ENCODE peak calls at places on chromosomes 7 and 10, in four cellular contexts. One of them, this sample, is unnamed.
A peak's percentile ranks its signal among the peaks of the same experiment; 100 is the strongest.

GRCh38 chr10:28201666-28202400 is 101.0 kb downstream of the MPP7 start:
- DNase-seq in GM12865: no peak
- DNase-seq in mammary epithelial cell: no peak
- DNase-seq in astrocyte of the cerebellum: no peak
- DNase-seq in this sample: no peak

GRCh38 chr7:657565-658119 is 68.9 kb upstream of the DNAAF5 start:
- DNase-seq in GM12865: no peak
- DNase-seq in mammary epithelial cell: no peak
- DNase-seq in astrocyte of the cerebellum: no peak
- DNase-seq in this sample: no peak

GRCh38 chr7:151386301-151387160 is 23.3 kb downstream of the WDR86 start:
- DNase-seq in GM12865: no peak
- DNase-seq in mammary epithelial cell: no peak
- DNase-seq in astrocyte of the cerebellum: no peak
- DNase-seq in this sample: peak; percentile 38

GRCh38 chr10:12405342-12406320 is 56.3 kb downstream of the CAMK1D start:
- DNase-seq in GM12865: no peak
- DNase-seq in mammary epithelial cell: no peak
- DNase-seq in astrocyte of the cerebellum: no peak
- DNase-seq in this sample: no peak

GRCh38 chr7:29613100-29613499 is 49.5 kb downstream of the PRR15 start:
- DNase-seq in GM12865: no peak
- DNase-seq in mammary epithelial cell: no peak
- DNase-seq in astrocyte of the cerebellum: no peak
- DNase-seq in this sample: no peak

GRCh38 chr7:157476201-157476600 is 139.4 kb downstream of the DNAJB6 start:
- DNase-seq in GM12865: no peak
- DNase-seq in mammary epithelial cell: no peak
- DNase-seq in astrocyte of the cerebellum: no peak
- DNase-seq in this sample: no peak

GRCh38 chr10:1185911-1186692 is 129.9 kb downstream of the WDR37 start:
- DNase-seq in GM12865: no peak
- DNase-seq in mammary epithelial cell: no peak
- DNase-seq in astrocyte of the cerebellum: no peak
- DNase-seq in this sample: no peak

GRCh38 chr7:114575098-114575497 is 160.5 kb downstream of the FOXP2 start:
- DNase-seq in GM12865: no peak
- DNase-seq in mammary epithelial cell: no peak
- DNase-seq in astrocyte of the cerebellum: no peak
- DNase-seq in this sample: no peak

GRCh38 chr7:106878748-106879439 is 13.8 kb downstream of the PIK3CG start:
- DNase-seq in GM12865: no peak
- DNase-seq in mammary epithelial cell: no peak
- DNase-seq in astrocyte of the cerebellum: no peak
- DNase-seq in this sample: no peak

GRCh38 chr10:77554996-77555397 is 82.6 kb downstream of the KCNMA1 start:
- DNase-seq in GM12865: no peak
- DNase-seq in mammary epithelial cell: no peak
- DNase-seq in astrocyte of the cerebellum: no peak
- DNase-seq in this sample: no peak

GRCh38 chr10:79125092-79125491 is 56.3 kb downstream of the ZMIZ1 start:
- DNase-seq in GM12865: no peak
- DNase-seq in mammary epithelial cell: no peak
- DNase-seq in astrocyte of the cerebellum: no peak
- DNase-seq in this sample: no peak

GRCh38 chr10:84063440-84063839 is 75.9 kb upstream of the GHITM start:
- DNase-seq in GM12865: no peak
- DNase-seq in mammary epithelial cell: no peak
- DNase-seq in astrocyte of the cerebellum: no peak
- DNase-seq in this sample: no peak

GRCh38 chr10:84054743-84055142 is 84.6 kb upstream of the GHITM start:
- DNase-seq in GM12865: no peak
- DNase-seq in mammary epithelial cell: no peak
- DNase-seq in astrocyte of the cerebellum: no peak
- DNase-seq in this sample: no peak

GRCh38 chr10:84059526-84059925 is 79.8 kb upstream of the GHITM start:
- DNase-seq in GM12865: no peak
- DNase-seq in mammary epithelial cell: no peak
- DNase-seq in astrocyte of the cerebellum: no peak
- DNase-seq in this sample: peak; percentile 13
- TF ChIP-seq CTCF in GM12865: peak; percentile 7
- TF ChIP-seq CTCF in mammary epithelial cell: no peak
- TF ChIP-seq CTCF in astrocyte of the cerebellum: no peak
- TF ChIP-seq CTCF in this sample: no peak

DNA sequence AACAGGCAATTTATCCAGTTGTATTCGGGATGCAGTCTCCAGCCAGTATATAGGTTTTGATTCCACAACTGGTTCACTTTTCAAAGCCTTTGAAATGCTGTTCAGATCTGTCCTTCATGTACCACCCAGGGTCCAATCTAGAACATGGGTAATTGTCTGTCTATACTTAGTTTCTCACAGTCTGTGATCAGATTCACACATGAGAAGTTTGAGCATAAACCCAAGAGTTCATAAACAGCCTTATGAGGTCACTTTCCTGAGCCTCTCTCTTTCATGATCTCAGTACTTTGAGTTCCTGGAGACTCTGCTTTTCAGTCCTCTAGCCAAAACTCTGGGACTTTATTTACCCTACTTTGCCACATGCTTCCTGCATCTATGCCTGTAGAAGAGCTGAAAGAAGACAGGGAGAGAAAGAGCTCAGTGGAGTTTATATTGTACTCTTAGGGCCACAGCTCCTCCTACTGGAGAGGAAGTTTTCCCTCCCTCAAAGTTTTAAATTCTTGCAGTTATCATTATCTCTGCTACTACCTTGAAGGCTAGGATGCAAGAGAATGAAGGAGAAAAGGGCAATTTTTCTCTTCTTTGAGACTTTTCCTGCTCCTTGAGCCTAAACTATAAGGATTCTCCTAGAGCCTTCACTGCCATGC is 172.0 kb downstream of the ZEB1 start:
- DNase-seq in GM12865: peak; percentile 66
- DNase-seq in mammary epithelial cell: peak; percentile 29
- DNase-seq in astrocyte of the cerebellum: peak; percentile 52
- DNase-seq in this sample: peak; percentile 57
- TF ChIP-seq CTCF in GM12865: peak; percentile 55
- TF ChIP-seq CTCF in mammary epithelial cell: peak; percentile 72
- TF ChIP-seq CTCF in astrocyte of the cerebellum: peak; percentile 65
- TF ChIP-seq CTCF in this sample: peak; percentile 58

DNA sequence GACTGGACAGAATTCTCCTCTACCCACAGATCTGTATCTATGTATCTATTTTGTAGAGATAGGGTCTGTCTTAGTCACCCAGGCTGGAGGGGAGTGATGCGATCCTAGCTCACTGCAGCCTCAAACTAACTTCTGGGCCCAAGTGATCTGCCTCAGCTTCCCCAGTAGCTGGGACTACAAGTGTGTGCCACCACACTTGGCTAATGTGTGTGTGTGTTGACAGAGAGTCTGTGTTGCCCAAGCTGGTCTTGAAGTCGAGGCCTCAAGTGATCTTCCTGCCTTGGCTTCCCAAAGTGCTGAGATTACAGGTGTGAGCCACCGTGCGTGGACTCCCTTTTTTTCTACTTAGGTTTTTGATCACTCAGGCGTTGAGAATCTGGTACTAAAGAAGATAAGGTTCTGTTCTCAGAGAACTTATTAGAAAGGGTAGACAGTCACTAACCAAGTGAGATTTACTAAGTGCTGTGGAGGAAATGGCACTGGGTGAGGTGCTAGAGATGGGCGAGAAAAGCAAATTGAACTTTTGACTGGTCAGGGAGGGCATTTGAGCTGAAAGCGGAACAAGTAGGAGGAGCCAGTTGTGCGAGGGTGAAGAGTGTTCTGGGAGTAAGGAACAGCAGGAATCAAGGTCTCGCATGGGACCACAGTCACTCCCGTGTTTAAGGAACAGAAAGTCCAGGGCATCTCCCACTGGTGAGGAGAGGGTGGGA is 18.0 kb downstream of the NDUFB2 start:
- DNase-seq in GM12865: no peak
- DNase-seq in mammary epithelial cell: no peak
- DNase-seq in astrocyte of the cerebellum: no peak
- DNase-seq in this sample: no peak
- TF ChIP-seq CTCF in GM12865: no peak
- TF ChIP-seq CTCF in mammary epithelial cell: no peak
- TF ChIP-seq CTCF in astrocyte of the cerebellum: no peak
- TF ChIP-seq CTCF in this sample: no peak

GRCh38 chr7:23100697-23101096 is 4.9 kb upstream of the KLHL7 start:
- DNase-seq in GM12865: no peak
- DNase-seq in mammary epithelial cell: no peak
- DNase-seq in astrocyte of the cerebellum: no peak
- DNase-seq in this sample: no peak
- TF ChIP-seq CTCF in GM12865: no peak
- TF ChIP-seq CTCF in mammary epithelial cell: no peak
- TF ChIP-seq CTCF in astrocyte of the cerebellum: no peak
- TF ChIP-seq CTCF in this sample: no peak

DNA sequence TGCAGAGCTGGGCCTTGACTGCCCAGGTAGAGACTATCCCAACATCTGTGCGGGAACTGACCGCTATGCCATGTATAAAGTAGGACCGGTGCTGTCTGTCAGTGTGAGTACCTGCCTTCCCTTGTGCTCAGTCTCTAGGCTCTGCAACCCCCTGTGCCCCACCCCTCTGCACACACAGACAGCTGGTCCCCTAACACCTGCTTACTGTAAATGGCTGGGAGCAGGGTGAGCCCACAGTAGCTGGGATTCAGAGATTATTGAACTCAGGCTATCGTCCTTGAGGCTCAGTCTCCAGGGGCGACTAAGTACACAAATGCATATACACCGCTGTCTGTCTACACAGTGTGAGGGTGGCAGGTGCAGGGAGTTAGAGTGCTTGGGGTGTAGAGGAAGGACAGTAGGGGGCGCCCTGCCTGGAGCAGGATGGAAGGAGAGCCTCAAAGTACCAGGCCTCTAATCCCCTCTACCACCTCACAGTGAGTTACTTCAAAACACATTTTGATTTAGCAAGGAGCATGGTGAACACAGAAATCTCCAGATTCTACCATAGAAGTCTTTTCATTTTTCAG is 12.9 kb downstream of the UPP1 start:
- DNase-seq in GM12865: no peak
- DNase-seq in mammary epithelial cell: no peak
- DNase-seq in astrocyte of the cerebellum: no peak
- DNase-seq in this sample: no peak
- TF ChIP-seq CTCF in GM12865: peak; percentile 27
- TF ChIP-seq CTCF in mammary epithelial cell: peak; percentile 49
- TF ChIP-seq CTCF in astrocyte of the cerebellum: peak; percentile 21
- TF ChIP-seq CTCF in this sample: peak; percentile 23

DNA sequence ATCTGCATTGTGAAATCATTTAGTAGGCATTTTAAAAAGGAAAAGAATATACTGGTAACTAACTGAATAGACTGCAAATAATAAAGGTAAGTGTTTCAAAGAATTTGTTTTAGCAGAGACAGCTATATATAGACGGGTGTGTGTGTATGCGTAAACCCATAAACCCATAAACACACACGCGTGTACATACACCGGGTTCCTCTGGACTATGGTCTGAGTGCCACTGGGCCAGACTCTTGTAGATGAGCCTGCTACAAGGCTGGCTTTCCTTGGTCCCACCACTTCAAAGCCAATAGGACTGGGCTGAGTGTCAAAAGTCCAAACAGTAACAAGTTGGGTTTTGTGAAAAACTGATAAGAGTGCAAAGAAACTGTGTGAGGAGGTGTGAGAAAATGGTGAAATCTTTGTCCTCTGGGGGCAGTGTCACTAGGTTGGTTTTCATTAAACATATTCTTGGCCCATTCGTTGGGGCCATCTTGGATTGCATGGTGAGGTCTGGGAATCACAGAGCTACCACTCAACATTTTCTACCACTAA is 39.8 kb downstream of the GNA12 start:
- DNase-seq in GM12865: no peak
- DNase-seq in mammary epithelial cell: no peak
- DNase-seq in astrocyte of the cerebellum: no peak
- DNase-seq in this sample: no peak
- TF ChIP-seq CTCF in GM12865: no peak
- TF ChIP-seq CTCF in mammary epithelial cell: no peak
- TF ChIP-seq CTCF in astrocyte of the cerebellum: no peak
- TF ChIP-seq CTCF in this sample: no peak

GRCh38 chr10:96711048-96711713 is 9.1 kb downstream of the PIK3AP1 start:
- DNase-seq in GM12865: no peak
- DNase-seq in mammary epithelial cell: no peak
- DNase-seq in astrocyte of the cerebellum: no peak
- DNase-seq in this sample: no peak
- TF ChIP-seq CTCF in GM12865: no peak
- TF ChIP-seq CTCF in mammary epithelial cell: no peak
- TF ChIP-seq CTCF in astrocyte of the cerebellum: no peak
- TF ChIP-seq CTCF in this sample: no peak

GRCh38 chr7:21428642-21428941 is 709 bp downstream of the SP4 start:
- DNase-seq in GM12865: no peak
- DNase-seq in mammary epithelial cell: no peak
- DNase-seq in astrocyte of the cerebellum: no peak
- DNase-seq in this sample: no peak

GRCh38 chr7:21426286-21426957 is 1.5 kb upstream of the SP4 start:
- DNase-seq in GM12865: peak; percentile 15
- DNase-seq in mammary epithelial cell: peak; percentile 23
- DNase-seq in astrocyte of the cerebellum: no peak
- DNase-seq in this sample: peak; percentile 53

GRCh38 chr7:21427861-21428641 is at the start of gene SP4:
- DNase-seq in GM12865: peak; percentile 96
- DNase-seq in mammary epithelial cell: peak; percentile 92
- DNase-seq in astrocyte of the cerebellum: peak; percentile 88
- DNase-seq in this sample: peak; percentile 94

GRCh38 chr7:21429021-21429420 is 1.1 kb downstream of the SP4 start:
- DNase-seq in GM12865: no peak
- DNase-seq in mammary epithelial cell: no peak
- DNase-seq in astrocyte of the cerebellum: no peak
- DNase-seq in this sample: no peak

GRCh38 chr7:21426958-21427860 is 674 bp upstream of the SP4 start:
- DNase-seq in GM12865: peak; percentile 100
- DNase-seq in mammary epithelial cell: peak; percentile 99
- DNase-seq in astrocyte of the cerebellum: peak; percentile 94
- DNase-seq in this sample: peak; percentile 98
- TF ChIP-seq CTCF in GM12865: peak; percentile 1
- TF ChIP-seq CTCF in mammary epithelial cell: no peak
- TF ChIP-seq CTCF in astrocyte of the cerebellum: peak; percentile 7
- TF ChIP-seq CTCF in this sample: no peak